ENCODE peak calls at places on chromosome 7, in seven cellular contexts. D is lung; I is mammary epithelial cell; B is CD4-positive, alpha-beta T cell; G is tibial artery; Y is RWPE1; V is CD8-positive, alpha-beta T cell. F is an unnamed sample.

GRCh38 chr7:137820677-137821420 is 25.9 kb downstream of the DGKI start:
- DNase-seq in D (peak), I (no peak), B (no peak), G (peak), Y (no peak), V (no peak), F (peak)

GRCh38 chr7:123242467-123243097 is 42.8 kb upstream of the SLC13A1 start:
- DNase-seq in D (no peak), I (peak), B (no peak), G (no peak), Y (no peak), V (no peak), F (no peak)

GRCh38 chr7:7122701-7123281 is 59.6 kb upstream of the C1GALT1 start:
- DNase-seq in D (no peak), I (peak), B (no peak), G (no peak), Y (peak), V (no peak), F (no peak)

GRCh38 chr7:40697653-40698052 is 562.8 kb downstream of the SUGCT start:
- DNase-seq in D (no peak), I (peak), B (no peak), G (no peak), Y (no peak), V (no peak), F (no peak)

GRCh38 chr7:133934262-133934973 is 192.7 kb upstream of the LRGUK start:
- DNase-seq in D (no peak), I (no peak), B (no peak), G (no peak), Y (no peak), V (no peak), F (no peak)

GRCh38 chr7:29569648-29570047 is 6.0 kb downstream of the PRR15 start:
- DNase-seq in D (no peak), I (peak), B (no peak), G (no peak), Y (no peak), V (no peak), F (no peak)

GRCh38 chr7:158023563-158024350 is 563.9 kb downstream of the PTPRN2 start:
- DNase-seq in D (no peak), I (no peak), B (no peak), G (peak), Y (no peak), V (no peak), F (peak)

GRCh38 chr7:117389871-117390270 is 37.4 kb downstream of the ASZ1 start:
- DNase-seq in D (no peak), I (no peak), B (no peak), G (no peak), Y (no peak), V (no peak), F (no peak)

GRCh38 chr7:30028749-30029635 is 780 bp downstream of the PLEKHA8 start:
- DNase-seq in D (peak), I (peak), B (peak), G (peak), Y (peak), V (peak), F (peak)

GRCh38 chr7:30469303-30469702 is 9.3 kb downstream of the NOD1 start:
- DNase-seq in D (peak), I (peak), B (no peak), G (peak), Y (peak), V (no peak), F (peak)

GRCh38 chr7:52061666-52062065 is 745.1 kb upstream of the COBL start:
- DNase-seq in D (no peak), I (no peak), B (no peak), G (no peak), Y (no peak), V (no peak), F (no peak)

GRCh38 chr7:77346441-77346840 is 69.7 kb downstream of the GSAP start:
- DNase-seq in D (no peak), I (no peak), B (no peak), G (no peak), Y (no peak), V (no peak), F (no peak)

GRCh38 chr7:122884186-122884585 is 2.1 kb downstream of the CADPS2 start:
- DNase-seq in D (no peak), I (peak), B (no peak), G (no peak), Y (no peak), V (no peak), F (no peak)

GRCh38 chr7:139772837-139773236 is 5.0 kb downstream of the HIPK2 start:
- DNase-seq in D (no peak), I (no peak), B (no peak), G (no peak), Y (no peak), V (no peak), F (no peak)

GRCh38 chr7:47816647-47817046 is 131.6 kb downstream of the PKD1L1 start:
- DNase-seq in D (no peak), I (peak), B (no peak), G (no peak), Y (no peak), V (no peak), F (no peak)

GRCh38 chr7:8320174-8320573 is 58.2 kb upstream of the ICA1 start:
- DNase-seq in D (no peak), I (no peak), B (no peak), G (no peak), Y (no peak), V (no peak), F (no peak)

GRCh38 chr7:98996162-98996552 is 117.8 kb downstream of the TRRAP start:
- DNase-seq in D (no peak), I (no peak), B (no peak), G (no peak), Y (no peak), V (no peak), F (peak)

GRCh38 chr7:32357535-32358277 is 132.5 kb downstream of the LSM5 start:
- DNase-seq in D (no peak), I (peak), B (no peak), G (no peak), Y (peak), V (no peak), F (no peak)

GRCh38 chr7:141671705-141672496 is 30.1 kb downstream of the DENND11 start:
- DNase-seq in D (no peak), I (no peak), B (no peak), G (no peak), Y (no peak), V (no peak), F (no peak)

GRCh38 chr7:17402628-17403278 is 104.3 kb downstream of the AHR start:
- DNase-seq in D (no peak), I (no peak), B (no peak), G (no peak), Y (no peak), V (no peak), F (no peak)
- H3K27ac ChIP-seq in D (no peak), I (no peak), B (no peak), G (no peak), Y (no peak), V (no peak), F (no peak)

GRCh38 chr7:90250601-90251303 is 5.8 kb downstream of the CFAP69 start:
- DNase-seq in D (no peak), I (no peak), B (no peak), G (no peak), Y (no peak), V (no peak), F (no peak)
- H3K27ac ChIP-seq in D (no peak), I (no peak), B (no peak), G (peak), Y (no peak), V (no peak), F (peak)

DNA sequence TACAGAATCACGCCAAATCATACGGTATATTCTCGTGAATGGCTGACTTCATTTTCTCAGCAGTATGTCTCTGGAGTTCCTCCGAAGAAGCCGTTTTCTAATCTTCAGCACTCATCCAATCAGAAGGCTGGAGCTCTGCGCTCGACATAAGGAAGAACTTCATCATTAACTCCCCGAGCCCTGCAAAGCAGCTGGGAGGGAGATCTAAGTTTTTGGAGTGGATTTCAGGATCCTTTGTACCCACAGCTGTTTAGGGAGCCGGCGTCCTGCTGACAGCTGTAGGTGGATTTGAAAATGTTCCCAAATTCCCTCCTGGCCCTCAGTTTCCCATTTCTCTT is 40.7 kb upstream of the SDK1 start:
- DNase-seq in D (no peak), I (no peak), B (no peak), G (no peak), Y (no peak), V (no peak), F (no peak)
- H3K27ac ChIP-seq in D (no peak), I (no peak), B (no peak), G (peak), Y (no peak), V (no peak), F (peak)

GRCh38 chr7:1151156-1151555 is 8.8 kb downstream of the ZFAND2A start:
- DNase-seq in D (no peak), I (no peak), B (no peak), G (no peak), Y (no peak), V (no peak), F (no peak)

GRCh38 chr7:1150400-1151002 is 9.5 kb downstream of the ZFAND2A start:
- DNase-seq in D (no peak), I (no peak), B (no peak), G (no peak), Y (no peak), V (no peak), F (no peak)

GRCh38 chr7:1151653-1152425 is 8.2 kb downstream of the ZFAND2A start:
- DNase-seq in D (no peak), I (no peak), B (no peak), G (no peak), Y (no peak), V (no peak), F (no peak)

GRCh38 chr7:1154172-1154739 is 5.7 kb downstream of the ZFAND2A start:
- DNase-seq in D (no peak), I (no peak), B (no peak), G (no peak), Y (no peak), V (no peak), F (no peak)

DNA sequence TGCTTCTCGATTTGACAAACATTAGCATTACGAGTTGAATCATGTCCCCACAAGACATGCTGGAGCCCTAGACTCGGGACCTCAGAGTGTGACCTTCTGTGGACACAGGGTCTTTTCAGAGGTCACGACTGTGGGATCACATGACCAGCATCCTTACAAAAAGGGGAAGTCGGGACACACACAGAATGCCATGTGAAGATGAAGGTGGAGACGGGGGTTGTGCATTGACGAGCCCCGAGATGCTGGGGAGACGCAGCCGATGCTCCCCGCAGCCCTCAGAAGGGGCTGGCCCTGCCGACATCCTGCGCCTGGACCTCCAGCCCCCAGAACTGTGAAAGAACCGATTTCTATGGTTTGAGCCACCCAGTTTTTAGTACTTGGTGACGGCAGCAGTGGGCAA is 7.5 kb downstream of the ZFAND2A start:
- DNase-seq in D (no peak), I (no peak), B (no peak), G (no peak), Y (no peak), V (no peak), F (no peak)
- H3K27ac ChIP-seq in D (no peak), I (no peak), B (no peak), G (no peak), Y (no peak), V (no peak), F (no peak)

DNA sequence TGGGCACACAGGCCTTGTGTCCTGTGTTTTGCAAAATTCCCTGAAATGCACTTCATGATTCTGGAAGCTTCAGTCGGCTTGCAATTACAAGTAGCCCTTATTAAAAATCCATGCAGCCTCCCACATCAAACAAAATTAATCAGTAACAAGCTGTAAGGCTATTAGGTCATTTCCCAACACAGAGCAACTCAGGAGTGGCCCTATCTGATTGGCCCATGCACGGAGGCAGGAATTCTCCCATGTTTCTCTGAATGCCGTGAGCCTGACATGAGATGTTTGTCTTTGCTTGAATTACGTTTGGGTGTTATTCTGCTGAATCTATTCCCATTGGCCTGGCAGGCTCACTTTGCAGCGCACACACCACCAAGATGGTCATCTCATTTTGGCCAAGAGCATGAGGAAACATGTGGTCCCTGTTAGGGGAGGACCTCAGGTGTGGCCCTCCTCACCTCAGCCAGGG is 36.9 kb downstream of the FOXL3 start:
- DNase-seq in D (peak), I (no peak), B (no peak), G (no peak), Y (no peak), V (no peak), F (no peak)
- H3K27ac ChIP-seq in D (peak), I (no peak), B (no peak), G (no peak), Y (no peak), V (no peak), F (no peak)

GRCh38 chr7:79118143-79118542 is 335.3 kb downstream of the MAGI2 start:
- DNase-seq in D (no peak), I (no peak), B (no peak), G (no peak), Y (no peak), V (no peak), F (no peak)
- H3K27ac ChIP-seq in D (no peak), I (no peak), B (no peak), G (no peak), Y (no peak), V (no peak), F (no peak)

DNA sequence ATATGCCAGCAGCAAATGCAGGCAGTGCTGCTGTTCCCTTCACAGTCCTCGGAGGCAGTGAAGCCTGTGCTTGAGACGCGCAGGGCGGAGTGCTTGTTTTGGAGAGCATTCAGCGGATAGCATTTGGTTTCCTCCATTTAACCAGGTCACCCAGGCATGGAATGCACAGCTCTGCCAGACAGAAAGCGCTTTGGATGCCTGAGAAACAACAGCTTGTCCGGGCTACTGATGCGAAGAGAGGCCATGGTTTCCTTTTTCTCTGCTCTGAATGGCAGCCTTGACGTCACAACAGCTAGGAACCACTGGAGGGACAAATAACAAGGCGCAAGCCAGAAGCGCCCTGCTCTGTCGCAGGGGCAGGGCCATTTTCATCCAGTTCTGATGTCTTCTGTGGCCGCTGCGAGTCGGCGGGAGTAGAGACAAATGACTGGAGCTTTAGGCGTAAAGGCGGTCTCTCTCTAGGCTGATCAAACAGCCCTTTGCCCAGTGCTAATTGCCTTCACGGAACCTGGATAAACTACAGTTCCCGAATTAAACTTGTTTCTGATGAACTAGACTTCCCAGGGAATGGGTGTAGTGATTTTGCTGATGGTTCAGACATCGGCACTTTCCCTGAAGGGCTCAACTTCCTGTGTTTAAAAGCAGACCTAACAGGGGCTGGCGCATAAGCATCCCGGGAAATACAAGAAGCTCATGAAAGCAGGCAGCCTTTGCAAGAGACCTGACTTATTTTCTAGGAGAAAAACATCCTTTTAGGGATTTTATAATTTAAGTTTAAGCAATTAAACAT is 187.6 kb upstream of the KLF14 start:
- DNase-seq in D (no peak), I (no peak), B (no peak), G (peak), Y (no peak), V (no peak), F (no peak)
- H3K27ac ChIP-seq in D (peak), I (no peak), B (no peak), G (peak), Y (peak), V (no peak), F (peak)

GRCh38 chr7:93218997-93219827 is 7.1 kb downstream of the HEPACAM2 start:
- DNase-seq in D (no peak), I (no peak), B (no peak), G (no peak), Y (no peak), V (no peak), F (no peak)
- H3K27ac ChIP-seq in D (no peak), I (no peak), B (no peak), G (no peak), Y (no peak), V (no peak), F (no peak)

GRCh38 chr7:87473192-87473591 is 2.3 kb downstream of the ABCB4 start:
- DNase-seq in D (no peak), I (no peak), B (no peak), G (no peak), Y (no peak), V (no peak), F (no peak)

GRCh38 chr7:87476179-87476557 is 688 bp upstream of the ABCB4 start:
- DNase-seq in D (no peak), I (no peak), B (no peak), G (no peak), Y (no peak), V (no peak), F (no peak)

GRCh38 chr7:87474533-87475358 is 734 bp downstream of the ABCB4 start:
- DNase-seq in D (no peak), I (no peak), B (no peak), G (no peak), Y (no peak), V (no peak), F (no peak)

GRCh38 chr7:87474046-87474445 is 1.4 kb downstream of the ABCB4 start:
- DNase-seq in D (no peak), I (no peak), B (no peak), G (no peak), Y (no peak), V (no peak), F (no peak)

DNA sequence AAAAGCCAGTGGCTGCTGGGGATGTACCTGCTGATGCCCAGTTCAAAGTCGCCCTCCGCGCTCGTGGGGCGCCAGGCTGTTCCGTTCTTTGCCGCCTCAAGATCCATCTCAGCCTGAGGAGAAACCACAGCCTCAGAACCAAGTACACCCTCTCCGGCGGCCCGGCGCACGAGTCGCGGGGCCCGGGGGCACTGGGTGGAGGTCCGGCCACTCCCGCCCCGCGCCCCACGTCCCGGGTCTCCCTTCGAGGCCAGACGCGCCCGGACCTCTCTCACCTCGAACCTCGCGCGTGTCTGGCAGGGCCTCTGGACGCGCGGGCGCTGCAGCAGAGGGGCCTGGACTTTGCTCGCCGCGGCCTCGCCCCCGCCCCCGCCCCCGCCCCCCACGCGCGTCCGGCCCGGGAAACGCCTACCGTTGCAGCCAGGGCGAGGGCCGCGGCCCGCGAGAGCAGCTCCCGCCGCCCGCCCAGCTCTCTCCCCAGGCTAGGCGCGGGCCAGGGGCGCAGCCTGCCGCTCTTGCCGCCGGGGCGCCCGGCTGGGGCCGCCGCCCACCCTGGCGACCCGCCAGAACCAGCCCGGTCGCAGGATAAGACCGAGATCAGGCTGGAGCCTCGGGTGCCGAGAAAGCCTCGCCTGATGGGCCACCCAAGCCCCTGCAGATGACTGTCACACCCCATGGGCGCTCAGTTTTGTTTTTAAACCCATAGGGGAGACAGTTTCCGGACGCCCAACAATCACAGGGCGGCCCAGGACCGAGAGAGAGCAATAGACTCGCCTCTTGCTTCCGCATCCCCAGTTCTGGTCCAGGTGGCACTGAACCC is at the start of gene ABCB4:
- DNase-seq in D (no peak), I (no peak), B (no peak), G (no peak), Y (no peak), V (no peak), F (no peak)
- H3K27ac ChIP-seq in D (no peak), I (no peak), B (no peak), G (peak), Y (no peak), V (no peak), F (no peak)

GRCh38 chr7:136198168-136198567 is 221.0 kb upstream of the MTPN start:
- DNase-seq in D (no peak), I (no peak), B (no peak), G (no peak), Y (no peak), V (no peak), F (no peak)
- H3K27ac ChIP-seq in D (no peak), I (no peak), B (no peak), G (no peak), Y (no peak), V (no peak), F (no peak)

F was measured in breast epithelium.